ENCODE peak calls at places on chromosome 7, in ten cellular contexts. F is right lobe of liver, X is stomach, T is adrenal gland, Q is lower leg skin, I is A549, D is IMR-90, Y is breast epithelium, V is GM12891, C is transverse colon. W is an unnamed sample.

GRCh38 chr7:88791891-88792290 is 3.6 kb downstream of the TEX47 start:
- DNase-seq in F (no peak), X (no peak), T (no peak), Q (no peak), I (no peak), D (no peak), Y (no peak), V (no peak), C (no peak), W (no peak)

GRCh38 chr7:22216832-22217475 is 140.0 kb downstream of the RAPGEF5 start:
- DNase-seq in F (no peak), X (no peak), T (no peak), Q (no peak), I (no peak), D (no peak), Y (no peak), V (no peak), C (no peak), W (no peak)

GRCh38 chr7:145633513-145633912 is 483.1 kb upstream of the CNTNAP2 start:
- DNase-seq in F (no peak), X (no peak), T (no peak), Q (no peak), I (no peak), D (no peak), Y (no peak), V (no peak), C (no peak), W (no peak)

GRCh38 chr7:103857435-103857834 is 132.0 kb downstream of the RELN start:
- DNase-seq in F (no peak), X (no peak), T (no peak), Q (no peak), I (no peak), D (no peak), Y (no peak), V (no peak), C (no peak), W (no peak)

GRCh38 chr7:28984631-28985030 is 26.5 kb upstream of the TRIL start:
- DNase-seq in F (no peak), X (peak), T (peak), Q (no peak), I (peak), D (peak), Y (no peak), V (no peak), C (peak), W (no peak)

GRCh38 chr7:120941064-120941463 is 9.5 kb upstream of the ING3 start:
- DNase-seq in F (no peak), X (no peak), T (no peak), Q (no peak), I (no peak), D (no peak), Y (no peak), V (no peak), C (no peak), W (no peak)

GRCh38 chr7:38542156-38542555 is 89.0 kb downstream of the AMPH start:
- DNase-seq in F (no peak), X (no peak), T (no peak), Q (no peak), I (no peak), D (peak), Y (no peak), V (no peak), C (no peak), W (no peak)

GRCh38 chr7:152862842-152863241 is 103.3 kb downstream of the ACTR3B start:
- DNase-seq in F (peak), X (no peak), T (no peak), Q (peak), I (no peak), D (no peak), Y (no peak), V (no peak), C (no peak), W (no peak)

GRCh38 chr7:98252655-98253054 is 623 bp upstream of the TECPR1 start:
- DNase-seq in F (no peak), X (no peak), T (no peak), Q (no peak), I (no peak), D (peak), Y (no peak), V (no peak), C (no peak), W (no peak)

GRCh38 chr7:98251251-98251843 is 685 bp downstream of the TECPR1 start:
- DNase-seq in F (peak), X (peak), T (peak), Q (no peak), I (no peak), D (no peak), Y (no peak), V (no peak), C (peak), W (no peak)

GRCh38 chr7:98250789-98251188 is 1.2 kb downstream of the TECPR1 start:
- DNase-seq in F (no peak), X (no peak), T (no peak), Q (no peak), I (no peak), D (no peak), Y (no peak), V (no peak), C (peak), W (no peak)

GRCh38 chr7:98254516-98254915 is 2.5 kb upstream of the TECPR1 start:
- DNase-seq in F (no peak), X (no peak), T (no peak), Q (no peak), I (no peak), D (peak), Y (no peak), V (no peak), C (no peak), W (no peak)

DNA sequence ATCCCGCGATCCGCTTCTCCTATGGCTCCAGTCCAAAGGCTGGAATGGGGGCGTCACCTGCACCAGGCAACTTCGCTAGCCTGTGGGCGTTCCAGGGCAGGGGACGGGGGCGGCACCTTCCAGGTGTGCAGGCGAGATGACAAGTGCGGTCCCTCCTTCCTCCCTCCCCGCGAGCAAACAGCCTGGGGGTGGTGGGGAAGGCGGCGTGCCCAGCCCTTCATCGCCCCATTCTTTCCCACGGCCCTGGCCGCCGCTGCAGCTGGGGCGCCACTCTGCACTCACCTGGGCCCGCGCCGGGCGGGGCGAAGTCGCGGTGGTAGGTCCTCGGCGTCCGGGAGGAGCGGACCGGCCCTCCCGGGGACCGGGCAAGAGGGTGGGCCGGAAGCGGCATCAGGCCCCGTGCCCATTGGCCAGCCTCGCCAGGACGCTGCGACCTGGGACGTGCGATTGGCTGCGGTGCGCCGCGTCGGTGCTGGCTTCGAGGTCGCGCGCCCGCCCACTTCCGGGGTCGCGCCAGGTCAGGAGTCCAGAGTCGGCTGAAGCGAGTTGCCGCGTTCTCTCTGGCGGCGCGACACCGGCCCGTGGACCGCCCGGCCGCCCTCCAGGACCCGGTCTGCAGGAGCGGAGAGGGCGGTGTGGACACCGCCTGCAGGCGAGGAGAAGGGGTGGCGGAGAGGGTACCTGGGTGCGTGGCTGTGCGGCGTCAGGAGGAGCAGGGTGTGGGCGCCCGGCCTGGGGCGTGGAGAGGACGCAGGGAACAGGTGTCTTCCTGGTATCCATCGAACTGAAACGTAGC is at the start of gene TECPR1:
- DNase-seq in F (peak), X (peak), T (peak), Q (peak), I (peak), D (peak), Y (peak), V (peak), C (peak), W (peak)
- TF ChIP-seq POLR2A in F (peak), X (no peak), T (peak), Q (no peak), I (peak), D (no peak), Y (no peak), V (no peak), C (peak), W (no peak)

DNA sequence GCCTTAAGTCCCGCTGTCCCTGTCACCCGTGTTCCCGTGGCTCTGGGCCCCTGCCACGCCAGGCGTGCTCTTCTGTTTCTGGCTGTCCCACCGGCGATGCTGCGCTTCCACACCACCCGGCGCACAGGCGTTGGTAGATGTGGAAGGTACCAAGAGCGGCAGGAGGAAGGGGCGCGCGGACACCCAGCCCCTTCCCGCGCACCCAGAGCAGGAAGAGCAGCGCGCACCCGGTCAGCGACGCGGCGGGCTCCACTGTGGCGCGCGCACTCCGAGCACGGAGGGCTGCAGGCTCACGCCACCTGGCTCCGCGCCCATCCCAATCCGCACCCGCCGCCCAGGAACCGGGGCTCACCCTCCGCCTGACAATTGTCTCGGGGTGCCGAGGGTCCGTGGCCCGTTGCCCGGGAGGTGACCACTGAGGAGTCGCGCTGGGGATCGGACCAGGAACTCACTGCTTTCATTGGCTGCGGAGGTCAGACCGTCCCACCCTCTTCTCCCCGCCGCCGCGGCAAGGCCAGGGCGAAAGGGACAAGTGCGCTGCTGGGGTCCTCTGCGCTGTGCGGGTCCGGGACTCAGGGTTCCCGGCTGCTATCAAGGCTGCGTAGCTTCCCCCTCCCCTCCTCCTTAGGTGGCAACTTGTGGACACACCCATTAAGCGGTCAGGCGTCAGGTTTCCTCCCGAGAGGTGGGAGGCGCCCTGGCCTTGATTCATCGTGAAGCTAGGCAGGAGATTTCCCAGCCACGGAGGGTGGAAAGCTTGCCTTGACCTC is 121.6 kb upstream of the ZNF92 start:
- DNase-seq in F (no peak), X (peak), T (peak), Q (peak), I (peak), D (peak), Y (peak), V (no peak), C (no peak), W (no peak)
- TF ChIP-seq POLR2A in F (no peak), X (no peak), T (no peak), Q (no peak), I (peak), D (no peak), Y (no peak), V (no peak), C (no peak), W (no peak)

DNA sequence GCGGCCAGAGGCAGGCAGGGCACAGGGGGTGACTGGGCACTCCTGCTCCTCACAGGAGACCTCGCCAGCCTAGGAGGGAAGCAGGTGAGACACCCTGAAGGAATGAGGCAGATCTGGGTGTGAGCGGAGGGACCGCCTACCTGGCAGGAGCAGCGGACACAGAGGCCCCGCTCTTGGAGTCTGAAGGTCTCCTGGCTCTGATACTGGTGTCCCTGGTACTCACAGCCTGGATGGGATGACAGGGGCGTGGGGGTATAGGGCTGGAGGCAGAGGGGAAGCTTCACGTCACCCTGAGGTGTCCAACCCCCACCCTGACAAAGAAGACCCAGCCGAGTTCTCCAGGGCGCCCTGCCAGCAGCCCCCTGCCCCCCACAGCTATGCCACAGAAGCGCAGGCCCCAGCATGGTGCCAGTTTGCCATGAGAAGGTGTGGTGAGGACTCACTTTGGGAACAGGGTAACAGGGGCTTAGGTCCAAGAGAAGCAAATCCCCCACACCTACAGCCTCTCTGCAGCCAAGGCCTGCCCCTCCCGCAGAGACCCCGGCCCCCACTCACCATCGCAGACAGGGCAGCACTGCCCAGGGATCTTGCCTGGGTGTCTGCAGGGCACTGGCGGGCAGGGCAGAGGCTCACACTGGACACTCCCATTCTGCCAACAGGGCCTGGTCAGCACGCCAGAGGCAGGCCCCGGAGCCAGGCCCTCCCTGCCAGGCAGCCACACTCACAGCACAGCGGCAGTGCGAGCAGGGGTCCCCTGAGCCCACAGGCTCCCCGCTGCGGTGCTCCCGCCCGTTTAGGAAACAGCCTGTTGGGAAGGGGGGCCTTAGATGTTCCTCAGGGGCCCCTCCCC is 17.0 kb downstream of the KCP start:
- DNase-seq in F (no peak), X (peak), T (no peak), Q (no peak), I (no peak), D (no peak), Y (no peak), V (no peak), C (peak), W (no peak)
- TF ChIP-seq POLR2A in F (no peak), X (no peak), T (no peak), Q (no peak), I (no peak), D (no peak), Y (no peak), V (no peak), C (no peak), W (no peak)

GRCh38 chr7:155786491-155786890 is 25.8 kb downstream of the SHH start:
- DNase-seq in F (no peak), X (no peak), T (peak), Q (no peak), I (no peak), D (no peak), Y (no peak), V (no peak), C (no peak), W (no peak)
- TF ChIP-seq POLR2A in F (no peak), X (no peak), T (no peak), Q (no peak), I (no peak), D (no peak), Y (no peak), V (no peak), C (no peak), W (no peak)

DNA sequence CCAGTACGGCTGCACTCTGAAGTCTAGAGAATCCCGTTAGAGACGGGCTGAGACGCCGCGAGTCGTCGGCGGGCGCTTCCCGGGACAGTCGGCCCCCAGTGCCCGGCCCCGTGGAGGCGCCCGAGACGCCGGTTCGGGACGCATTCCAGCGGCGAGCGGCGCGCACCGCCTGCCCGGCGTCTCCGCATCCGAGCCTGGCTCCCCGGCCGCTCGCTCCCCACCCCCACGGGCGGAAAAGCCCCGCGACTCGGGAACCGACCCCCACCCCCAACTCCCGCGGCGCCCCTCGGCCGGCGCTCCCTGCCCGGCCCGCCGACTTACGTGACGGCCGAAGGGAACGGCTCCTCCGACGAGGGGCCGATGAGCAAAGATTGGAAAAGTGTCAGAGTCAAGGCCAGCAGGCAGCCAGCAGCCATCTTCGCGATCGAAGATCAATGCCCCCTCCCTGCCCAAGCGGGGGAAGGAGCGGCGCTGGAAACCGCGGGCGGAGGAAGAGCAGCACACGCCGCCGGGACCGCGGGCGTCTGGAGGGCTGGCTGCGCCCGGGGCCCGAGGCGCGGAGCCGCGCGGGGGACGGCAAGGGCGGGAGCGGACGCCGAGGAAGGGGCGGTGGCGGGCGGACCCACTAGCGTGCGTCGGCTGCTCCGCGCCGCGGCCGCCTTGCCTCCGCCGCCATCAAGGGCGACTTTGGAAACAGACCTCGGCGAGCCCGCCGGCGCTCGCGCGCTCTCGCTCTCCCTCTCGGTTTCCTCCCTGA is at the start of gene CACNA2D1:
- DNase-seq in F (no peak), X (peak), T (peak), Q (peak), I (peak), D (no peak), Y (no peak), V (peak), C (peak), W (no peak)
- TF ChIP-seq POLR2A in F (no peak), X (no peak), T (peak), Q (no peak), I (peak), D (peak), Y (no peak), V (no peak), C (no peak), W (no peak)

DNA sequence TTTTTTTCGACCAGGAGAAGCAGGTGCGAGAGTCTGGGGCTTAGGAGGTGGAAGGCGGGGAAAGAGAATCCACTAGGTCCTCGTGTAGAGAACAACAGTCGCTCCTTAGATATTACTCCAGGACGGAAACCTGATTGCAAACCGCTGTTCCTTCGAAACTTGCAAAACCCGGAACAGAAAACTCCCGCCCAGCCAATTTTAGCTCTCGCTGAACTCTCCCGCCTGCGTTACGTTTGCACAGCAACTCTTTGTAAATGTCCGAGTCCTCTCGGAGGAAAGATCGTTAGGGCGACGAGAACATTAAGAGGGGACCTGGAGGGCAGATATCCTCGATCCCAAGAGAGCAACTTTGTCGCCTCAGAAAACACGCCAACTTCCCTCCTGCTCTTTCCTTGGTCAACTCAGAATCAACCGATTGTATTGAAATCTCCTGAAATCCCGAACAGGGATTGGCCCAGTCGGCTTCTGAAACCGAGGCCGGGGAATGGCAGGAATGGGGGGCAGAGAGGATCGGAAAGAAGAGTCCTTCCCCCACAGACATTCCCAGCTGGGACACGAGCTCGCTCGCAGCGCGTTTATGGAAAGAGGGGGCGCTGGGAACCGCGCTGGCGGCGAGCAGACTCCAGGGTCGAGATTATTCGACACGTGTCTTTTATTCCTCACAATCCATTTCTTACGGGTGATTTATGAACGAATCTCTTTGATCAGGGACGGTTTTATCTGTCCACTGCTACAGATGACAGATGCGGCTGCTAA is 9.9 kb downstream of the TWIST1 start:
- DNase-seq in F (no peak), X (no peak), T (peak), Q (peak), I (no peak), D (peak), Y (no peak), V (no peak), C (no peak), W (no peak)
- TF ChIP-seq POLR2A in F (no peak), X (no peak), T (no peak), Q (no peak), I (no peak), D (no peak), Y (no peak), V (no peak), C (no peak), W (no peak)

DNA sequence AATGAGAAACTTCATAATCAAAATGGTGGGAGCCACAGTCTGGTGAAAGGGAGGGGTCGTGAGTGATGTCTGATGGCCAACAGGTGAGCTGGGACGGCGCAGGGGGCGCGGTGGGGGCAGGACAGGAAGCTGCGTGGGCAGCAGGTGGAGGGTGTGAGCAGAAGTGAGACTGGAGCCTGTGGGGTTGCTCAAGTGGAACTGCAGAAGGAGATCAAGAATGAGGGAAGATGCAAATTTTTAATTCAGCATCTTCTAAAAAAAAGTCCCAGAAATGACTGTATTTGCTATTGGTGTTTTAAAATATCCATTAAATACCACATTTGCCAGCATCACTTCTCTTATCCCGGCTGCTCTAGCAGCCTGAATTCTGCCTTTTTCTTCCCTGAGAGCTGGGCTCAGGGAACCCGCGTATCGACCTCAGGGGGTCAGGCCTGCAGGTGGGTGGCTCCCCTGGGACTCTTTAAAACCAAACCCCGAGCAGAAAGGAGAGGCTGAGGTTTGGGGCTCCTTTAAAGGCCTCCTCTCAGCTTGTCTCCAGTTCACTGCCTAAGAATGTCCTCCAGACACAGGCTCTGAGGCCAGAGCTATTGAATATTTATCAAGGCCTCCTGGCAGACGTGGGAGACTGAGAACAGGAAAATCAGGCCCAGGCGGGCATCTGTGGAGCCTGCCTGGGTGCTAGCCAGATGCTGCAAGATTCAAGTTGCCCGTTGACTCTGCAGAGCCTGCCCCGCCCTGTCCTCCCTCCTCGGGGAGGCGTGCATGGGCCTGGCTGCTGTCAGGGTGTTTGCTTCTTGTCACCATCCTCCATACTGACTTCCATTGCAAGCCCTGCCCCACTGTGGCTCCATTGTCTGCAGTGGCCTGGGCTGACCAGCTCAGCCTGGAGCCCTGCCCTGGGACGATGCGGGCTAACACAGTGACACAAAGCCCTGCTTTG is 53.9 kb downstream of the SYPL1 start:
- DNase-seq in F (no peak), X (peak), T (no peak), Q (peak), I (no peak), D (no peak), Y (peak), V (peak), C (peak), W (peak)
- TF ChIP-seq POLR2A in F (no peak), X (no peak), T (no peak), Q (no peak), I (no peak), D (no peak), Y (no peak), V (peak), C (no peak), W (no peak)